ENCODE peak calls at places on chromosomes 5 and 9, in nine cellular contexts. Q is brain microvascular endothelial cell, W is H4, G is dorsolateral prefrontal cortex, T is heart right ventricle, H is EH, V is NCI-H1092, U is foreskin fibroblast, K is erythroblast. N is an unnamed sample.

GRCh38 chr9:18461496-18461895 is 12.5 kb upstream of the ADAMTSL1 start:
- DNase-seq in G (no peak), U (no peak), K (no peak), W (no peak), H (no peak), T (no peak), Q (no peak), V (no peak), N (no peak)

GRCh38 chr5:105688227-105688807 is 1982.4 kb downstream of the EFNA5 start:
- DNase-seq in T (no peak), U (no peak), H (no peak), V (no peak), K (no peak), W (no peak), Q (no peak), G (no peak), N (no peak)

GRCh38 chr9:119009253-119009652 is 360.0 kb downstream of the BRINP1 start:
- DNase-seq in W (peak; percentile 71), Q (no peak), H (peak; percentile 39), U (no peak), K (no peak), V (no peak), T (no peak), G (no peak), N (no peak)

GRCh38 chr9:132798817-132799790 is 79.0 kb downstream of the AK8 start:
- DNase-seq in H (peak; percentile 39), K (peak; percentile 97), U (no peak), W (peak; percentile 26), V (peak; percentile 30), Q (no peak), G (no peak), T (no peak), N (peak; percentile 62)

GRCh38 chr5:3943803-3944202 is 348.2 kb downstream of the IRX1 start:
- DNase-seq in V (no peak), U (no peak), W (no peak), G (no peak), T (no peak), K (no peak), H (no peak), Q (no peak), N (no peak)

GRCh38 chr5:55633574-55634203 is 78.4 kb downstream of the SLC38A9 start:
- DNase-seq in V (no peak), W (peak; percentile 51), H (peak; percentile 70), T (peak; percentile 36), K (no peak), U (peak; percentile 24), G (no peak), Q (peak; percentile 15), N (peak; percentile 45)

GRCh38 chr5:66247176-66247960 is 103.3 kb downstream of the SREK1 start:
- DNase-seq in H (peak; percentile 92), G (no peak), V (no peak), U (peak; percentile 49), T (no peak), Q (peak; percentile 68), W (peak; percentile 84), K (no peak), N (no peak)

GRCh38 chr5:128121679-128122078 is 38.1 kb downstream of the SLC12A2 start:
- DNase-seq in T (no peak), V (no peak), K (no peak), Q (no peak), G (no peak), H (peak; percentile 20), W (no peak), U (no peak), N (no peak)

GRCh38 chr9:78714591-78714990 is 417.7 kb downstream of the PSAT1 start:
- DNase-seq in G (no peak), V (no peak), K (no peak), Q (peak; percentile 7), U (peak; percentile 14), W (no peak), T (no peak), H (peak; percentile 97), N (no peak)

GRCh38 chr5:23507278-23507685 is at the start of gene PRDM9:
- DNase-seq in Q (no peak), G (peak; percentile 22), V (peak; percentile 98), W (peak; percentile 37), K (peak; percentile 4), T (peak; percentile 84), U (no peak), H (no peak), N (peak; percentile 76)

GRCh38 chr9:91428927-91429351 is 5.3 kb upstream of the NFIL3 start:
- DNase-seq in K (no peak), W (no peak), Q (no peak), G (no peak), T (no peak), H (no peak), V (no peak), U (peak; percentile 70), N (peak; percentile 69)

GRCh38 chr5:34869256-34869655 is 30.3 kb downstream of the TTC23L start:
- DNase-seq in H (no peak), T (no peak), W (no peak), U (no peak), V (no peak), Q (no peak), G (no peak), K (no peak), N (no peak)